ENCODE peak calls at places on chromosomes 11 and 22, in seven cellular contexts. B, R, O, E, I, L and Q are unnamed samples.

GRCh38 chr11:44789466-44789865 is 62.7 kb downstream of the TSPAN18 start:
- DNase-seq in R (no peak), O (no peak), E (no peak), I (no peak), B (no peak), L (no peak), Q (no peak)

GRCh38 chr11:69368119-69368880 is 74.3 kb downstream of the MYEOV start:
- DNase-seq in O (peak), B (peak), L (peak), R (no peak), I (peak), E (no peak), Q (no peak)

GRCh38 chr11:68806931-68807844 is 34.5 kb downstream of the CPT1A start:
- DNase-seq in R (no peak), O (no peak), B (no peak), E (no peak), L (no peak), I (no peak), Q (no peak)

GRCh38 chr22:24419480-24419860 is 7.9 kb upstream of the ADORA2A start:
- DNase-seq in B (no peak), E (no peak), I (no peak), L (no peak), O (no peak), R (no peak), Q (no peak)

GRCh38 chr11:123377355-123377754 is 52.7 kb upstream of the GRAMD1B start:
- DNase-seq in I (no peak), R (no peak), E (no peak), B (no peak), O (no peak), L (no peak), Q (no peak)

GRCh38 chr11:113473983-113474361 is 1.2 kb downstream of the DRD2 start:
- DNase-seq in R (no peak), O (no peak), B (no peak), L (no peak), I (no peak), E (no peak), Q (no peak)

GRCh38 chr11:3134218-3134621 is 30.9 kb downstream of the OSBPL5 start:
- DNase-seq in O (peak), E (no peak), B (no peak), I (peak), R (no peak), L (no peak), Q (no peak)

GRCh38 chr11:66841861-66842260 is 1.4 kb upstream of the RCE1 start:
- DNase-seq in B (no peak), O (no peak), L (peak), E (no peak), R (no peak), I (peak), Q (no peak)

GRCh38 chr11:61686469-61686868 is 6.3 kb downstream of the DAGLA start:
- DNase-seq in L (no peak), R (no peak), I (no peak), E (no peak), B (no peak), O (no peak), Q (no peak)

GRCh38 chr22:41876275-41876674 is 38.6 kb downstream of the SHISA8 start:
- DNase-seq in E (no peak), I (no peak), O (no peak), L (no peak), B (no peak), R (no peak), Q (no peak)

GRCh38 chr11:1336836-1337646 is 27.6 kb upstream of the TOLLIP start:
- DNase-seq in O (peak), L (no peak), I (peak), E (peak), R (peak), B (peak), Q (peak)

GRCh38 chr11:123745764-123746451 is 4.4 kb upstream of the ZNF202 start:
- DNase-seq in I (no peak), O (no peak), E (no peak), L (no peak), R (no peak), B (no peak), Q (no peak)

GRCh38 chr11:30311189-30311588 is 11.7 kb upstream of the ARL14EP start:
- DNase-seq in B (no peak), I (no peak), L (no peak), E (no peak), R (no peak), O (no peak), Q (no peak)

DNA sequence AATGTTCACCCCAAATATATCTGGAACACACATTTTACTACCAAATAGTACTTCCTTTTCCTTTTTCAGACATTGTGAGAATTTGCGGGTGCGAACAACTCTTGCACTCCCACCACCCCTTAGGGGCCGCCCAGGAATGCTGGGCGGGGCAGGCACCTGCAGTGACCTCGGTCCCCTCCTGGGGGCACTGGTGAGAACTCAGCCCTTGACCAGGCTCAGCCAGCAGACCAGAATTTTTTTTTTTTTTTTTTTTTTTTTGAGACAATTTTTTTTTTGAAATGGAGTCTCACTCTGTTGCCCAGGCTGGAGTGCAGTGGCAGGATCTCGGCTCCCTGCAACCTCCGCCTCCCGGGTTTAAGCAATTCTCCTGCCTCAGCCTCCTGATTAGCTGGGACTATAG is 75.8 kb downstream of the ARHGAP8 start:
- DNase-seq in B (no peak), E (peak), I (no peak), R (no peak), L (no peak), O (no peak), Q (peak)
- TF ChIP-seq CTCF in B (no peak), E (peak), I (no peak), R (no peak), L (peak), O (peak), Q (peak)

GRCh38 chr11:125262825-125263218 is 98.3 kb downstream of the PKNOX2 start:
- DNase-seq in I (no peak), R (no peak), E (no peak), B (no peak), O (no peak), L (no peak), Q (no peak)
- H3K4me3 ChIP-seq in I (no peak), R (no peak), E (no peak), B (no peak), O (no peak), L (no peak), Q (no peak)

GRCh38 chr11:133966924-133967598 is 10.3 kb upstream of the IGSF9B start:
- DNase-seq in B (peak), O (no peak), R (no peak), I (no peak), E (no peak), L (no peak), Q (peak)
- TF ChIP-seq CTCF in B (peak), O (peak), R (no peak), I (no peak), E (peak), L (no peak), Q (peak)

GRCh38 chr11:102047305-102047924 is at the start of gene CFAP300:
- DNase-seq in I (peak), E (peak), L (peak), O (peak), R (peak), B (peak), Q (peak)
- H3K4me3 ChIP-seq in I (peak), E (no peak), L (peak), O (peak), R (peak), B (peak), Q (no peak)

DNA sequence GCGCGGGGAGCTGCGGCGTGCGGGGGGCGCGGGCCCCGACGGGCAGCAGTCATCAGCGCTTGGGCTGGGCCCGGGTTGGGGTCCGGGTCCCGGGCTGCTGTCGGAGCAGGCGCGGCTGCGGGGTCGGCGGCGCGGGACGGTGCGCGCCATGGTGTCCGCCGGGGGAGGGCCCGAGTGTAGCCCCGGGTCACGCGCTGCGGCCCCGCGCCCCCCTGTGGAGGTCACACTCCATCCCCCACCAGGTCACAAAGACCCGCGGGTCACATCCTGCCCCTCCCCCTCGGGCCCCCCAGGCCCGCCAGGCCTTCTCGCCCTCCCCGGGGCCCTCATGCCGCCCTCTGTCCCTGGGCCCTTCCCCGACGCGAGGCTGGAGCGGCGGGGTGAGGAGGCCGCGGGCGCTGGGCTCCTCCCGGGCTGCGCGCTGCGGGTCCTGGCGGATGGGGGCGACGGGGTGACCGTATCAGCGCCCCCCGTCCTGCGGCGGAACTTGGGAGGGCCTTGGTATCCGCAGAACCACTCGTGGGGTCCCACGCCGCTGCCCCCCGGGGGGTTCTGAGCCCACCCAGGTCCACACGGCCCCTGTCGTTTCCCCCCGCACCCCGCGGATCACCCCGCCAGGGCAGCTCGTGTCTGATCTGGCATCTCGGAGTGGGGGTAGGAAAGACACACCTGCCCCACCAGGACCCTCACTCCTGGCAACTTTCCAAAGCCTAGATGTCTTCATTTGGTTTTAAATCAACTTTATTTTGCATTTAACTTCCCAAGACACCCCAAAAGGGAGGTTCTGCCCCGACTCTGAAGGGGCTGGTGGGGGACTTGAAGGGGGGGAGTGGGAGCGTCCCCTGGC is 463 bp upstream of the TTLL8 start:
- DNase-seq in I (no peak), E (no peak), R (no peak), L (no peak), B (no peak), O (no peak), Q (no peak)
- TF ChIP-seq CTCF in I (no peak), E (no peak), R (no peak), L (no peak), B (no peak), O (no peak), Q (no peak)

GRCh38 chr22:17477401-17477833 is 85.9 kb upstream of the SLC25A18 start:
- DNase-seq in B (no peak), I (no peak), O (no peak), E (no peak), L (no peak), R (no peak), Q (no peak)
- H3K4me3 ChIP-seq in B (no peak), I (no peak), O (no peak), E (no peak), L (no peak), R (no peak), Q (no peak)

GRCh38 chr11:28819741-28820140 is 711.6 kb downstream of the METTL15 start:
- DNase-seq in O (no peak), E (no peak), I (no peak), L (no peak), R (no peak), B (no peak), Q (no peak)

GRCh38 chr11:28826807-28827206 is 718.6 kb downstream of the METTL15 start:
- DNase-seq in O (no peak), E (no peak), B (no peak), I (no peak), L (no peak), R (no peak), Q (no peak)

GRCh38 chr11:28820296-28820989 is 712.3 kb downstream of the METTL15 start:
- DNase-seq in O (no peak), R (no peak), E (no peak), I (no peak), B (no peak), L (no peak), Q (no peak)

DNA sequence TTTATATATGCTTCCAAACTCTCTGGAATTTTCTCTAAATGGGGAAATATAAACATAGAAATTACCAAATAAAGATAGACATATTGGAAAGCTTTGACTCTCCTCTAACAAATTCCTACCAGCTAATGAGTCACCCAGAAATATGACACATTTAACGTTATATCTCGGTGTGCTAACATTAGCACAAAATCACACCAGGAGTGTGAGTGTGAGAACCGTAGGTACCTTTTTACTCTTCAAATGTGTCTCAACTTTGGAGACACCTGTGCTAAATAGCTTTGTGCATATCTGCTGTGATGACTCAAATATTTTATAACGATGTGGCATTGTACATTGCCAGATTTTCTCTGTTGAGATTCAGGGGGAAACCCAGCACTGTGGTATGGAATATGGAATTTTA is 714.4 kb downstream of the METTL15 start:
- DNase-seq in B (no peak), L (no peak), I (no peak), E (no peak), R (no peak), O (no peak), Q (no peak)
- TF ChIP-seq CTCF in B (no peak), L (no peak), I (no peak), E (no peak), R (no peak), O (no peak), Q (no peak)